ENCODE peak calls at places on chromosomes 6 and 20, in five cellular contexts. P is H1, Z is IMR-90, E is mesenchymal stem cell, X is H9. R is an unnamed sample.
A peak's percentile ranks its signal among the peaks of the same experiment; 100 is the strongest.

GRCh38 chr20:54084727-54085368 is 14.5 kb upstream of the BCAS1 start:
- DNase-seq in E (no peak), P (no peak), Z (no peak), X (no peak), R (no peak)

GRCh38 chr20:18058661-18059467 is 1.1 kb upstream of the OVOL2 start:
- DNase-seq in P (peak; percentile 82), E (no peak), Z (no peak), X (peak; percentile 87), R (peak; percentile 45)

GRCh38 chr20:24777746-24778145 is 171.3 kb upstream of the CST7 start:
- DNase-seq in E (no peak), P (no peak), Z (no peak), X (peak; percentile 4), R (no peak)

GRCh38 chr20:64131406-64131805 is 24.0 kb upstream of the NPBWR2 start:
- DNase-seq in E (peak; percentile 7), X (no peak), P (peak; percentile 38), Z (no peak), R (no peak)

GRCh38 chr20:25248501-25249172 is 752 bp downstream of the PYGB start:
- DNase-seq in E (peak; percentile 60), X (peak; percentile 54), P (no peak), Z (peak; percentile 37), R (peak; percentile 50)

GRCh38 chr6:154872605-154873004 is 122.5 kb upstream of the TIAM2 start:
- DNase-seq in Z (no peak), X (peak; percentile 60), E (no peak), P (peak; percentile 49), R (no peak)

GRCh38 chr6:166651408-166651807 is 24.4 kb upstream of the RPS6KA2 start:
- DNase-seq in X (no peak), E (no peak), P (no peak), Z (no peak), R (no peak)

GRCh38 chr6:1285589-1286340 is 26.1 kb upstream of the FOXQ1 start:
- DNase-seq in X (no peak), Z (peak; percentile 71), P (no peak), E (peak; percentile 78), R (no peak)

GRCh38 chr6:34189806-34190503 is 44.1 kb upstream of the GRM4 start:
- DNase-seq in P (no peak), Z (no peak), X (no peak), E (no peak), R (no peak)

GRCh38 chr6:155150967-155151671 is 112.7 kb upstream of the CLDN20 start:
- DNase-seq in P (no peak), E (no peak), Z (no peak), X (no peak), R (no peak)

GRCh38 chr6:20572940-20573339 is 38.7 kb downstream of the CDKAL1 start:
- DNase-seq in P (no peak), X (no peak), Z (peak; percentile 63), E (peak; percentile 68), R (no peak)

GRCh38 chr6:129748901-129749748 is 39.1 kb upstream of the ARHGAP18 start:
- DNase-seq in P (no peak), E (peak; percentile 71), X (no peak), Z (peak; percentile 77), R (no peak)

GRCh38 chr20:14470231-14470894 is 133.0 kb upstream of the FLRT3 start:
- DNase-seq in P (no peak), X (no peak), Z (no peak), E (no peak), R (no peak)

GRCh38 chr20:49865559-49865958 is 49.8 kb downstream of the SPATA2 start:
- DNase-seq in X (no peak), E (no peak), Z (peak; percentile 24), P (no peak), R (no peak)

GRCh38 chr6:43019152-43019551 is 2.3 kb upstream of the RRP36 start:
- DNase-seq in E (no peak), Z (no peak), X (no peak), P (no peak), R (no peak)

GRCh38 chr6:79712144-79712543 is 81.0 kb downstream of the SH3BGRL2 start:
- DNase-seq in E (no peak), Z (no peak), P (no peak), X (no peak), R (no peak)

GRCh38 chr6:14742680-14743079 is 503.2 kb upstream of the JARID2 start:
- DNase-seq in X (no peak), E (no peak), P (no peak), Z (no peak), R (no peak)

GRCh38 chr20:63134201-63134612 is 81.7 kb downstream of the YTHDF1 start:
- DNase-seq in Z (no peak), X (peak; percentile 68), E (no peak), P (no peak), R (no peak)

GRCh38 chr20:42051935-42052334 is 433.8 kb upstream of the CHD6 start:
- DNase-seq in E (no peak), P (no peak), X (no peak), Z (no peak), R (no peak)

GRCh38 chr6:156017838-156018237 is 562.2 kb upstream of the NOX3 start:
- DNase-seq in E (peak; percentile 94), X (no peak), Z (peak; percentile 92), P (no peak), R (no peak)

GRCh38 chr20:16476032-16476431 is 97.2 kb downstream of the KIF16B start:
- DNase-seq in Z (peak; percentile 62), P (no peak), X (no peak), E (peak; percentile 71), R (peak; percentile 35)

GRCh38 chr6:134456284-134456683 is 138.4 kb upstream of the SGK1 start:
- DNase-seq in X (no peak), E (no peak), Z (no peak), P (no peak), R (no peak)

GRCh38 chr6:104312851-104313250 is 546.9 kb downstream of the HACE1 start:
- DNase-seq in Z (no peak), E (no peak), P (no peak), X (no peak), R (no peak)

GRCh38 chr20:59145926-59146800 is 17.5 kb upstream of the ZNF831 start:
- DNase-seq in E (no peak), Z (no peak), X (no peak), P (no peak), R (no peak)

GRCh38 chr6:72984981-72985665 is 240.2 kb downstream of the KHDC1L start:
- DNase-seq in Z (peak; percentile 11), P (no peak), X (no peak), E (no peak), R (no peak)

GRCh38 chr20:59939052-59939878 is 840 bp downstream of the PPP1R3D start:
- DNase-seq in E (no peak), P (peak; percentile 61), X (peak; percentile 56), Z (no peak), R (no peak)

GRCh38 chr6:15763827-15764226 is 101.0 kb upstream of the DTNBP1 start:
- DNase-seq in X (no peak), E (peak; percentile 82), P (no peak), Z (peak; percentile 22), R (no peak)

GRCh38 chr6:132865364-132865763 is 51.0 kb downstream of the RPS12 start:
- DNase-seq in Z (no peak), E (no peak), X (no peak), P (no peak), R (no peak)

GRCh38 chr6:132868057-132868456 is 53.7 kb downstream of the RPS12 start:
- DNase-seq in Z (no peak), E (no peak), X (no peak), P (no peak), R (no peak)

GRCh38 chr6:132860254-132860653 is 45.9 kb downstream of the RPS12 start:
- DNase-seq in P (no peak), Z (no peak), E (no peak), X (no peak), R (no peak)

GRCh38 chr6:132867055-132867454 is 52.7 kb downstream of the RPS12 start:
- DNase-seq in E (peak; percentile 23), P (no peak), Z (peak; percentile 15), X (no peak), R (no peak)

DNA sequence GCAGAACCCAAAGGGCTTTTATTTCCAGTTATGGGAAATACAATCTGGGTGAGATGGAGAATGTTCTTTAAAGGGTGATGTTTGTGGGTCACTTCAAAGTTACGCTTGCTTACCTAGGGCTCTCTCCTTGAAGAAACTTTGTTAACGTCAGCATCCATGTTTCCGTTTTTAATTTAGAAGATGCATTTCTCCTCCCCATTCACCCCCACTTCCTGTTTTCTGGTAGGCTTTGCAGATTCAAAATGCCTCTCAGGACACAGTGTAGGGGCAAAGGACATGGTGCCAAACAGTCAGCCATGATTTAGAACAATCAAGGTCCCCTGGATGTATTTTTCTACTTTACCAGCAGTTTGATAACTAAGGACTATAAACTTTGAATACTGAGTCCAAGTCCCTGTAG is 49.5 kb downstream of the RPS12 start:
- DNase-seq in X (no peak), E (no peak), Z (no peak), P (no peak), R (no peak)
- H2BK15ac ChIP-seq in X (no peak overlapping the region), E (no peak overlapping the region), Z (no peak overlapping the region), P (no peak overlapping the region), R (no peak overlapping the region)

DNA sequence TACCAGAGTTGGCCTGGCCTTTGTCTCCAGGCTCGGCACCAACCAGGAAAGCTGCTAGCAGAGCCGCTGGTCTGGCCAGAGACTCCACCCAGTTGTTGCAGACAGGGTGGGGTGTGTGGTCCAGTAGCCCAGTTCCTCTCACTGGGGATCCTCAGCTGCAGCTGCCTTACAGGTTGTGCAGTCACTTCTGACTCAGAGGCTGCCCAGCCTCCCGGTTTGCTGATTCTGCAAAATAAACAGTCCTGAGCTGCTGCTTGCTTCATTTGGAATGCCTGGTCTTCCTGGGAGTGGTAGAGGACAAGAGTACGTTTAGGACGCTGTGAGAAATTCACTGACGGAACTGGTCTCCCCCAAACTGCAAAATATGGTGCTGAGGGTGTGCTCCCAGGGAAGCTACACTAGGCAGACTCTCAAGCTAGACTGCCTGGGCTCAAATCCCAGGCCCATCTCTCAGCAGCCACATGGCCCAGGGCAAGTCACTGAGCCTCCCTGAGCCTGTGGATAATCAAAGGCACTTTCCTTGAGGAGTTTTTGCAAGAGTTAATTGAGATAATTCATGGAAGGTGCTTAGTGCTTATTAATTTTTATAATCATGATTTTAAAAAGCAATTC is 246.1 kb downstream of the TFAP2C start:
- DNase-seq in X (peak; percentile 59), E (peak; percentile 82), Z (peak; percentile 42), P (no peak), R (no peak)
- H4K91ac ChIP-seq in X (no peak overlapping the region), E (no peak overlapping the region), Z (no peak overlapping the region), P (no peak overlapping the region), R (no peak overlapping the region)

DNA sequence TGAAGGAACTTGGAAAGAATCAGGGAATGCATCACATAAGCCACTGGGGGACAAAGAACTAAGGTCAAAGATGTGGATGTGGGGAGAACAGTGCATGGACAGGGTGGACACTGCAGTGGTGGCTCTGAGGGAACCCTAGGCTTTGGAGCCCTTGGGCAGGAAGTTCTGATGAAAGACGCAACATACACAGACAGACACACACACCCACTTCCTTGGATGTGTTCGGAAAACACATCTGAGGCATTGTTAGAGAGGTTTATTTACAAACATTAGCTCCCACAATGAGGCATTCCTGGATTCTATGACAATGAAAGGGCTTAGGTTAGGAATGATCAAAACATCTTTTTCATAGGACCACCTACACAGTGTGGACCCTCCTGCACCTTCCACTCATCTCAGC is 6.2 kb upstream of the METTL24 start:
- DNase-seq in X (no peak), Z (no peak), E (no peak), P (no peak), R (no peak)
- H3K4me1 ChIP-seq in X (no peaks in the 10 kb centered on the region), Z (no peaks in the 10 kb centered on the region), E (no peaks in the 10 kb centered on the region), P (peaks cover 5% of the 10 kb centered on the region), R (peaks cover 41% of the 10 kb centered on the region)

DNA sequence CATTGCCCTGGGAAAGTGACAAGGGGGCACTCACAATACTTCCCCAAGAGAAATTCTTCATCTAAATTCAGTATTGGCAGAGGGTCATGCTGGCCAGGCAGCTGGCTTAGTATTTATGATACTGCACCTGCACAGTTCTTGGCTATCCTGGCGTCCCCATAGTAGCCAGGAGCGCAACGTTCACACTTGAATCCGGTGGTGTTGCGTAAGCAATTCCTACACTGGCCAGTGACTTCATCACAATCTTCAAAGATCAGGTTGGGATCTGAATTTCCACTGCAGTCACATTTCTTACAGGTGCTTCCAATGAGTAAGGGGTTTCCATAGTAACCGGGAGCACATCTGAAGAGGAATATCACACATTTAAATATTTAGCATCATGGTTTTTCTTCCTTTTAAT is 62.9 kb downstream of the LAMA4 start:
- DNase-seq in X (no peak), E (no peak), Z (no peak), P (no peak), R (no peak)
- H2BK15ac ChIP-seq in X (no peak overlapping the region), E (no peak overlapping the region), Z (no peak overlapping the region), P (no peak overlapping the region), R (no peak overlapping the region)

R was measured in neuronal stem cell.